ENCODE peak calls at places on chromosomes 3 and 15, in four cellular contexts. One of them, this sample, is unnamed.

GRCh38 chr3:97949743-97950142 is 22.5 kb downstream of the RIOX2 start:
- DNase-seq in psoas muscle: no peak
- DNase-seq in lower lobe of right lung: no peak
- DNase-seq in body of pancreas: no peak
- DNase-seq in this sample: no peak

GRCh38 chr15:70708839-70709238 is 54.5 kb downstream of the UACA start:
- DNase-seq in lower lobe of right lung: no peak
- DNase-seq in psoas muscle: no peak
- DNase-seq in body of pancreas: no peak
- DNase-seq in this sample: no peak

GRCh38 chr3:38019658-38020341 is 9.6 kb downstream of the PLCD1 start:
- DNase-seq in psoas muscle: no peak
- DNase-seq in lower lobe of right lung: no peak
- DNase-seq in body of pancreas: peak
- DNase-seq in this sample: no peak

GRCh38 chr3:134029256-134029733 is 430 bp downstream of the SLCO2A1 start:
- DNase-seq in lower lobe of right lung: no peak
- DNase-seq in psoas muscle: no peak
- DNase-seq in body of pancreas: no peak
- DNase-seq in this sample: peak

GRCh38 chr3:129439381-129439816 is 349 bp downstream of the MBD4 start:
- DNase-seq in psoas muscle: peak
- DNase-seq in lower lobe of right lung: peak
- DNase-seq in body of pancreas: no peak
- DNase-seq in this sample: peak

GRCh38 chr15:67038721-67039120 is 26.7 kb upstream of the SMAD3 start:
- DNase-seq in body of pancreas: no peak
- DNase-seq in psoas muscle: no peak
- DNase-seq in lower lobe of right lung: no peak
- DNase-seq in this sample: no peak

GRCh38 chr3:53238051-53238850 is 17.6 kb downstream of the TKT start:
- DNase-seq in body of pancreas: no peak
- DNase-seq in lower lobe of right lung: no peak
- DNase-seq in psoas muscle: no peak
- DNase-seq in this sample: no peak

GRCh38 chr15:90412356-90413194 is 24.5 kb downstream of the IQGAP1 start:
- DNase-seq in lower lobe of right lung: peak
- DNase-seq in body of pancreas: peak
- DNase-seq in psoas muscle: no peak
- DNase-seq in this sample: no peak

DNA sequence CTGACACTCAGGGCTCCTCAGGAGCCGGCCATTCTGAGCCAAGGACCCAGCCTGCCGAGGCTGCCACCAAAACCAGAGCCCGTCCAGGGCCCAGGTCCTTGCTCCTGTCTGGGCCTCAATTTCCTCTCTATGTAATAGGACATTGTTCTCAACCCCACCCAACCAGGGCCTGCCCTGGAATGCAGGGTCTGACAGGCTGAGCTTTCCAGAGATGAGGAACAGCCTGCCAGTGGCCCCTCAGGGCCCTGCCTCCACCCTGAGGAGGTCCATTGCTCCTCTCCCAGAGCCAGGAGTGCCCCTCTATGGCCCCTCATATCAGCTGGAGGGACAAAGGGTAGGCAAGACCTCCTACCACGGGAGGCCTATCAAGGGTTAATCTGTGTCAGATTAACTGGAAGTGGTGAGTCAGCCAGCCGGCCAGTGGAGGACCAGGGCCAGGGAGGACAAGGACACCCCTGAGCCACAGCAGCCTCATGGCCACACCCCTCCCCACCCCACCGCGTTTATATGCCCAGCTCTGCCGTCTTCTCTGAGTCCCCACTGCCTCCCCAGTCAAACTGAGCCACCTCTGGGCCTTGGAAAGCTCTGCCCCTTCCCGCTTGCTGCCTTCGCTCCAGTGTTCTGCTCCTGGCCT is 6.3 kb downstream of the CCDC33 start:
- DNase-seq in lower lobe of right lung: no peak
- DNase-seq in body of pancreas: peak
- DNase-seq in psoas muscle: no peak
- DNase-seq in this sample: no peak
- H3K4me3 ChIP-seq in lower lobe of right lung: no peak
- H3K4me3 ChIP-seq in body of pancreas: no peak
- H3K4me3 ChIP-seq in psoas muscle: no peak
- H3K4me3 ChIP-seq in this sample: no peak

DNA sequence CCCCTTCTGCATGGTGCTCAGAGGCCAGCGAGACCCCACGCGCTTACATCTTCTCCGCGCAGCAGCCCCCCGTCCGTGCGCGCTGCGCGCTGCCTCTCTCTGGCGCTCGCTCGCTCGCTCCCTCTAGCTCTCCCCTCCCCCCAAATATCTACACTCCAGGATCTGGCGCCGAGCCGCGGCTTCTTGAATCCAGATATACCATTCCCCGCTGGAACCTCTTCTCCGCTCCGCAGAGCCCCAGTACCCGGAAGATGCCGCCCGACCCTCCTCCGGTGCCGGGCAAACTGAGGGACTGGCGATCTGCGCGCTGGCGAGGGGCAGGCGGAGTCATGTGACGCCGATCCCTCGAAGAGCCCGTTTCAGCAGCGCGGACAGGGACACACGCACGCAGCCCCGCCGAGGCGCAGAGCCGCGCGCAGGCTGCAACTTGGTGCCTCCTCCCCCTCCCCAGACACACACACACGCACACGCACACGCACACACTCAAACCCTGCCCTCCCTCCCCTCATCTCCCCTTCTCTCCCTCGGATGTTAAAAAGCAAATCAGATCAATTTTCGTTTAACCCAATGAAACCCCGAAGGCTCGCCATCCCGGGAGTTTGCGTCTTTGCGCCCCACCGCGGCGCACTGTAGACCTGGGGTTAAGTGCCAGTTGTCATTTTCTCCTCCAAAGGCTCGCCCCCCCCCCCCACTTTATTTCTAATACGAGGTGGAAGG is at the start of gene RASGRF1:
- DNase-seq in body of pancreas: no peak
- DNase-seq in psoas muscle: no peak
- DNase-seq in lower lobe of right lung: no peak
- DNase-seq in this sample: no peak
- H3K4me3 ChIP-seq in body of pancreas: no peak
- H3K4me3 ChIP-seq in psoas muscle: peak
- H3K4me3 ChIP-seq in lower lobe of right lung: peak
- H3K4me3 ChIP-seq in this sample: no peak

DNA sequence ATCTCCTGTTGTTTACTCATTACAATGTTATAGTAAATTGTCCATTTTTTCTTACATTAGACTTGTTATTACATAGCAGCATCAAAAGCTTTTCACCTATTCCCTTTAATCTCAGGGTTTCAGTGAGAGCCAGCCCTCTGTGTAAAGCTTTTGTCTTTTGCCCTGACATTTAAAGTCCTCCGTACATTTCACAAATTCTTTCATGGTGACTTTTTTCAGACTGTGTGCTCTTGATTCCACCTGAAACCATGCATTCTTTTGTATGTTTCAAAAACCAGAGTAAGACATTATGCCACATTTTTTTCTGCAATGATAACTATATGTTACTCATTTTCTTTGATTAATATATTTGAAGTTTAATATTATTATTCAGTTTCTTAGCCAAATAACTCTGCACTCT is 781.4 kb upstream of the ROBO1 start:
- DNase-seq in psoas muscle: no peak
- DNase-seq in body of pancreas: no peak
- DNase-seq in lower lobe of right lung: no peak
- DNase-seq in this sample: no peak
- H3K4me3 ChIP-seq in psoas muscle: no peak
- H3K4me3 ChIP-seq in body of pancreas: no peak
- H3K4me3 ChIP-seq in lower lobe of right lung: no peak
- H3K4me3 ChIP-seq in this sample: no peak

GRCh38 chr15:60363903-60364302 is 33.9 kb downstream of the ANXA2 start:
- DNase-seq in psoas muscle: no peak
- DNase-seq in lower lobe of right lung: no peak
- DNase-seq in body of pancreas: no peak
- DNase-seq in this sample: no peak
- H3K4me3 ChIP-seq in psoas muscle: no peak
- H3K4me3 ChIP-seq in lower lobe of right lung: no peak
- H3K4me3 ChIP-seq in body of pancreas: no peak
- H3K4me3 ChIP-seq in this sample: no peak

DNA sequence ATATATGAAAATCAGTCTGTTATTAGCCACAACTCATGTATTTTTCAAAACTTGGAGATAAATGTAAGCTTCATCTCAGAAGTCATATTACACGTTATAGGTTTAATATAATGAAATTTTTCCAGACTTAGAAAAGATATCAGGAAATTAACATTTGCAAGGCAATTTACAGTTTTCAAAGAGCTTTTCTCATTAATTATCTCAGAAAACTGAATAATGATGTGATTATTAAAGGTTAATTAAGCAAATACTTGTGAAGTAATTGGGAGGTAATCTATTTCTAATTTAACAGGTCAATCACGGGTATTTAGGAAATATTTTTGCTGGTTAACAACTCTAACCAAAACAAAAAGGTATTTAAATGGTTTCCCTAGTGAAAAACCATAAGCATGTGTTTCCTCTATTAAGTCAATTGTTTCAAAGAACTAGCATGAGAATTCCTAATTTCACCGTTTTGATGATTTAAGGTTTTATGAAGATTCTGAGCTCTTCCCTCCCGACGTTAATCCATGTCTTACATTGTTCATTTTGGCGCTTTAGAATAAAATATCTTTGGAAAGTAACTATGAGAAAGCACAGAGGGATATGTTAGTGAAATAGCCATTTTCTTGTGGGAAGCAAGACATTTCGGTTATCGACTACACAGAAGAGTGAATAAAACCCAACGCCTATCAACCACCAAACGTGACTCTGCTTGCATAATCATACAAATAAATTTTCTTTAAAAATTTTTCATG is 1.5 kb upstream of the NEO1 start:
- DNase-seq in lower lobe of right lung: no peak
- DNase-seq in body of pancreas: no peak
- DNase-seq in psoas muscle: no peak
- DNase-seq in this sample: no peak
- H3K4me3 ChIP-seq in lower lobe of right lung: peak
- H3K4me3 ChIP-seq in body of pancreas: no peak
- H3K4me3 ChIP-seq in psoas muscle: peak
- H3K4me3 ChIP-seq in this sample: no peak